ENCODE peak calls at places on chromosome 6, in eight cellular contexts. C is SK-N-SH, E is HT1080, S is NCI-H1417, U is NCI-H1092 treated with DMSO at 0.1 percent for 48 hours, V is NCI-H82, L is NCI-H345, Z is NCI-H2081 treated with DMSO at 0.1 percent for 48 hours. H is an unnamed sample.
A peak's percentile ranks its signal among the peaks of the same experiment; 100 is the strongest.

GRCh38 chr6:170067257-170067656 is 223.6 kb downstream of the DLL1 start:
- DNase-seq in L (no peak), U (no peak), S (no peak), V (peak; percentile 86), Z (no peak), E (no peak), C (no peak), H (no peak)

GRCh38 chr6:149032599-149033405 is 284.7 kb upstream of the TAB2 start:
- DNase-seq in V (no peak), Z (no peak), U (no peak), C (peak; percentile 26), L (no peak), S (no peak), E (peak; percentile 90), H (no peak)

GRCh38 chr6:27312146-27312949 is at the start of gene POM121L2:
- DNase-seq in L (peak; percentile 86), S (peak; percentile 77), E (peak; percentile 54), V (peak; percentile 74), U (peak; percentile 19), Z (peak; percentile 50), C (peak; percentile 68), H (peak; percentile 55)

GRCh38 chr6:6993503-6994237 is 114.1 kb upstream of the RREB1 start:
- DNase-seq in C (no peak), L (no peak), Z (no peak), V (no peak), S (no peak), E (no peak), U (no peak), H (no peak)

GRCh38 chr6:139834232-139834631 is 459.8 kb upstream of the CITED2 start:
- DNase-seq in E (no peak), U (no peak), L (no peak), Z (no peak), V (no peak), C (no peak), S (no peak), H (no peak)

GRCh38 chr6:105069821-105070445 is 109.9 kb downstream of the POPDC3 start:
- DNase-seq in U (no peak), C (no peak), Z (no peak), V (no peak), L (no peak), S (no peak), E (peak; percentile 30), H (no peak)

GRCh38 chr6:121732641-121733040 is 297.2 kb downstream of the GJA1 start:
- DNase-seq in E (peak; percentile 15), V (no peak), U (no peak), S (no peak), Z (no peak), L (no peak), C (no peak), H (no peak)

GRCh38 chr6:2102966-2103365 is 142.4 kb downstream of the GMDS start:
- DNase-seq in U (no peak), C (no peak), Z (no peak), V (no peak), E (no peak), S (peak; percentile 4), L (no peak), H (no peak)